ENCODE peak calls at places on chromosome 4, in nine cellular contexts. B, I, A, W, C, U, E, R and M are unnamed samples.

GRCh38 chr4:87913871-87914270 is 61.6 kb upstream of the SPP1 start:
- DNase-seq in B (no peak), I (no peak), A (no peak), W (no peak), C (no peak), U (no peak), E (no peak), R (no peak), M (no peak)

GRCh38 chr4:169774466-169775445 is 17.0 kb upstream of the HPF1 start:
- DNase-seq in B (no peak), I (peak), A (no peak), W (no peak), C (peak), U (no peak), E (no peak), R (peak), M (peak)

GRCh38 chr4:57104706-57105560 is 5.3 kb downstream of the IGFBP7 start:
- DNase-seq in B (no peak), I (no peak), A (no peak), W (no peak), C (no peak), U (no peak), E (no peak), R (no peak), M (peak)

GRCh38 chr4:113951263-113951662 is 28.2 kb downstream of the ARSJ start:
- DNase-seq in B (no peak), I (no peak), A (no peak), W (no peak), C (no peak), U (no peak), E (no peak), R (peak), M (peak)

GRCh38 chr4:117429061-117429460 is 343.7 kb upstream of the TRAM1L1 start:
- DNase-seq in B (no peak), I (no peak), A (no peak), W (no peak), C (no peak), U (no peak), E (no peak), R (peak), M (no peak)

GRCh38 chr4:118237531-118237930 is 115.3 kb downstream of the PRSS12 start:
- DNase-seq in B (no peak), I (no peak), A (no peak), W (no peak), C (no peak), U (no peak), E (no peak), R (no peak), M (no peak)

GRCh38 chr4:71195932-71196331 is 142.9 kb upstream of the SLC4A4 start:
- DNase-seq in B (peak), I (no peak), A (no peak), W (no peak), C (no peak), U (no peak), E (no peak), R (no peak), M (peak)

GRCh38 chr4:165505991-165506779 is 127.4 kb downstream of the CPE start:
- DNase-seq in B (no peak), I (no peak), A (no peak), W (no peak), C (no peak), U (no peak), E (no peak), R (no peak), M (peak)

GRCh38 chr4:74039065-74039763 is 725 bp upstream of the CXCL3 start:
- DNase-seq in B (no peak), I (peak), A (no peak), W (no peak), C (peak), U (no peak), E (no peak), R (no peak), M (peak)

GRCh38 chr4:61590881-61591280 is 390.8 kb downstream of the ADGRL3 start:
- DNase-seq in B (no peak), I (no peak), A (no peak), W (no peak), C (no peak), U (no peak), E (no peak), R (no peak), M (no peak)

GRCh38 chr4:2787230-2788100 is 5.4 kb upstream of the SH3BP2 start:
- DNase-seq in B (no peak), I (peak), A (peak), W (no peak), C (no peak), U (no peak), E (no peak), R (peak), M (no peak)

GRCh38 chr4:118740869-118741268 is 55.7 kb downstream of the METTL14 start:
- DNase-seq in B (no peak), I (no peak), A (no peak), W (no peak), C (no peak), U (no peak), E (no peak), R (no peak), M (peak)

GRCh38 chr4:1183985-1184773 is 11.8 kb upstream of the SPON2 start:
- DNase-seq in B (no peak), I (no peak), A (no peak), W (no peak), C (no peak), U (no peak), E (peak), R (peak), M (no peak)

GRCh38 chr4:53476232-53477037 is 99.0 kb downstream of the FIP1L1 start:
- DNase-seq in B (peak), I (no peak), A (no peak), W (no peak), C (peak), U (no peak), E (no peak), R (no peak), M (peak)

GRCh38 chr4:3520796-3521600 is 11.2 kb downstream of the LRPAP1 start:
- DNase-seq in B (no peak), I (no peak), A (no peak), W (no peak), C (no peak), U (no peak), E (no peak), R (peak), M (no peak)

GRCh38 chr4:75968084-75968483 is 22.7 kb downstream of the SDAD1 start:
- DNase-seq in B (no peak), I (no peak), A (no peak), W (no peak), C (no peak), U (no peak), E (no peak), R (no peak), M (no peak)

GRCh38 chr4:75633846-75634245 is 3.5 kb upstream of the CDKL2 start:
- DNase-seq in B (peak), I (no peak), A (no peak), W (no peak), C (no peak), U (no peak), E (no peak), R (no peak), M (no peak)

GRCh38 chr4:184655889-184656869 is 6.6 kb downstream of the PRIMPOL start:
- DNase-seq in B (no peak), I (no peak), A (no peak), W (no peak), C (no peak), U (no peak), E (no peak), R (no peak), M (no peak)

GRCh38 chr4:108010167-108010566 is 20.5 kb downstream of the HADH start:
- DNase-seq in B (peak), I (no peak), A (no peak), W (no peak), C (no peak), U (no peak), E (no peak), R (no peak), M (peak)

GRCh38 chr4:147596976-147597375 is 20.2 kb upstream of the TMEM184C start:
- DNase-seq in B (no peak), I (no peak), A (no peak), W (no peak), C (no peak), U (peak), E (no peak), R (no peak), M (peak)

GRCh38 chr4:145180298-145181090 is at the start of gene OTUD4:
- DNase-seq in B (peak), I (peak), A (peak), W (peak), C (peak), U (peak), E (peak), R (peak), M (peak)

GRCh38 chr4:170001688-170002267 is 24.4 kb downstream of the MFAP3L start:
- DNase-seq in B (no peak), I (no peak), A (no peak), W (no peak), C (no peak), U (no peak), E (no peak), R (no peak), M (no peak)